ENCODE peak calls at places on chromosomes 3 and 15, in six cellular contexts. H is ovary, V is BJ, S is HFF-Myc, M is lower leg skin, E is uterus. F is an unnamed sample.

GRCh38 chr3:184567924-184568590 is 6.5 kb downstream of the EPHB3 start:
- DNase-seq in H (no peak), V (no peak), S (peak; percentile 22), M (no peak), E (no peak), F (no peak)

GRCh38 chr3:125186261-125186770 is 26.2 kb downstream of the SLC12A8 start:
- DNase-seq in H (peak; percentile 35), V (no peak), S (no peak), M (peak; percentile 21), E (peak; percentile 35), F (no peak)

GRCh38 chr3:156782921-156783320 is 43.2 kb upstream of the LEKR1 start:
- DNase-seq in H (no peak), V (no peak), S (no peak), M (no peak), E (no peak), F (no peak)

GRCh38 chr3:170485294-170485693 is 66.6 kb downstream of the CLDN11 start:
- DNase-seq in H (no peak), V (no peak), S (no peak), M (no peak), E (no peak), F (no peak)

GRCh38 chr3:125003369-125003853 is 52.4 kb downstream of the HEG1 start:
- DNase-seq in H (peak; percentile 70), V (no peak), S (no peak), M (no peak), E (peak; percentile 67), F (no peak)

GRCh38 chr3:141397996-141398395 is 29.7 kb downstream of the ZBTB38 start:
- DNase-seq in H (no peak), V (no peak), S (no peak), M (no peak), E (no peak), F (no peak)

GRCh38 chr3:29889230-29889629 is 608.4 kb downstream of the RBMS3 start:
- DNase-seq in H (no peak), V (no peak), S (no peak), M (no peak), E (no peak), F (no peak)

GRCh38 chr3:154829979-154830378 is 250.1 kb upstream of the MME start:
- DNase-seq in H (no peak), V (no peak), S (no peak), M (no peak), E (no peak), F (no peak)

GRCh38 chr15:63165166-63165859 is 8.0 kb upstream of the RPS27L start:
- DNase-seq in H (no peak), V (no peak), S (no peak), M (no peak), E (no peak), F (no peak)

GRCh38 chr15:63169796-63170195 is 12.5 kb upstream of the RPS27L start:
- DNase-seq in H (no peak), V (no peak), S (no peak), M (no peak), E (no peak), F (no peak)

GRCh38 chr15:63160638-63161037 is 3.4 kb upstream of the RPS27L start:
- DNase-seq in H (no peak), V (no peak), S (no peak), M (no peak), E (no peak), F (no peak)

GRCh38 chr15:63166219-63166618 is 8.9 kb upstream of the RPS27L start:
- DNase-seq in H (no peak), V (no peak), S (no peak), M (no peak), E (no peak), F (no peak)
- TF ChIP-seq CTCF in H (no peak), V (no peak), S (no peak), M (no peak), E (no peak), F (peak; percentile 39)

DNA sequence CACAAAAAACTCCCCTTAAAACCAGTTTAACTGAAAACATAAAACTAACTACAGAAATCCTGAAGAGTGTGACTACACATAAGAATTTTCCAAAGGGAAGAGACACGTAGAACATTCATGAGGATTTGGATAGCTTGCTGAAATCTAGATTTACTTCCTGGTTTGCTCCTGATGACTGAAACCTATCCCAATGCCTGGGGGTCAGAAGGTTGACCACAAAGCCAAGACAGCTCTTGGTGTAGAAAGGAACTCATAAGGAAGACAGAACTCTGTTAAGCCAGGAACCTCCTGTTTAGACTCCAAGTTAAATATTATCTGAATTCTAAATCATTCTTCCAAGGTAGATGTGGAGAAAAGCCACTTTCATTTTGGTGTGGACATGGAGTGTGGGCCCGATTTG is 92.8 kb downstream of the TFG start:
- DNase-seq in H (no peak), V (no peak), S (no peak), M (no peak), E (no peak), F (peak; percentile 94)
- H3K4me3 ChIP-seq in H (no peak overlapping the region), V (no peak overlapping the region), S (no peak overlapping the region), M (no peak overlapping the region), E (no peak overlapping the region), F (no peak overlapping the region)

GRCh38 chr3:126655887-126656286 is 963 bp upstream of the TXNRD3 start:
- DNase-seq in H (no peak), V (no peak), S (no peak), M (no peak), E (no peak), F (no peak)

GRCh38 chr3:126657901-126658300 is 3.0 kb upstream of the TXNRD3 start:
- DNase-seq in H (no peak), V (no peak), S (no peak), M (no peak), E (no peak), F (no peak)

GRCh38 chr3:126656376-126657134 is 1.6 kb upstream of the TXNRD3 start:
- DNase-seq in H (no peak), V (no peak), S (no peak), M (no peak), E (no peak), F (no peak)

GRCh38 chr3:126658584-126658983 is 3.7 kb upstream of the TXNRD3 start:
- DNase-seq in H (no peak), V (no peak), S (no peak), M (no peak), E (no peak), F (no peak)

DNA sequence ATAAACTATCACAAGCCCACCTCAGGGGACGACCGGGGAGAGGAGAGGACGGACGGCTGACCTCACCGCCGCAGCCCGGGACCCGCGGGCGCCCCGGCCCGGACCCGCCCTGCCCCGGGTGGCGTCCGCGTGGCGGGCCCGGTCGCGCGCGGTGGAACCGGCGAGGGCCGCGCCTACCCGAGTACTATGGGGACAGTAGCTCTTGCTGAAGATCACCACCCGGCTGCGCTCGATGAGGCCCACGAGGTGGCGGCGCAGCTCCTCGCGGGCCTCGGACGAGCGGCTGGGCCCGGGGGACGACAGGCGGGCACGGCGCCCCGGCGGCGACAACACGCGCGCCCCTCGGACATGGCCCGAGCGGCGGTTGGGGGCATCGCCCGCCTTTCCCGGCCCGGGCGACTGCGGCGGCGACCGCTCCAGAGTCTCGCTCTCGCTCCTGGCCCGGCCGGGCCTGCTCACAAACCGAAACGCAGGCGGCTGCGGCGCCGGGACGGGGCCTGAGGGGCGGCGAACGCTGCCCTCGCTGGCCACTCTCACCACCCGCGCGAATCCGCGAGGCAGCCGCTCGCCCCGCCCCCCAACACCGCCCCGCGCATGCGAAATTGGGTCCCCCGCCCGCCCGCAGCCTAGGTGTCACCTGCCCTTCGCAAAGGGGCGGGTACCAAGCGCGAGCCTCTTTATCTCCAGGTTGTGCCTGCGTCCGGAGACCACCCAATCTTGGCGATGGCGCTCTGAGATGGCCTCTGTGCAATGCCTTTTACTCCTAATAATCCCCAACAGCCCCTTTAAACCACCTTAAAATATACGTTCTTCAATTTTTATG is at the start of gene TXNRD3:
- DNase-seq in H (peak; percentile 85), V (no peak), S (no peak), M (peak; percentile 95), E (peak; percentile 81), F (no peak)
- TF ChIP-seq CTCF in H (no peak), V (no peak), S (no peak), M (no peak), E (peak; percentile 31), F (no peak)

GRCh38 chr3:11721114-11721440 is 77.4 kb upstream of the VGLL4 start:
- DNase-seq in H (no peak), V (no peak), S (no peak), M (peak; percentile 72), E (no peak), F (no peak)
- H3K4me3 ChIP-seq in H (peak overlapping the region; percentile 84), V (peak overlapping the region; percentile 87), S (peak overlapping the region; percentile 70), M (no peak overlapping the region), E (peak overlapping the region; percentile 79), F (peak overlapping the region; percentile 85)

DNA sequence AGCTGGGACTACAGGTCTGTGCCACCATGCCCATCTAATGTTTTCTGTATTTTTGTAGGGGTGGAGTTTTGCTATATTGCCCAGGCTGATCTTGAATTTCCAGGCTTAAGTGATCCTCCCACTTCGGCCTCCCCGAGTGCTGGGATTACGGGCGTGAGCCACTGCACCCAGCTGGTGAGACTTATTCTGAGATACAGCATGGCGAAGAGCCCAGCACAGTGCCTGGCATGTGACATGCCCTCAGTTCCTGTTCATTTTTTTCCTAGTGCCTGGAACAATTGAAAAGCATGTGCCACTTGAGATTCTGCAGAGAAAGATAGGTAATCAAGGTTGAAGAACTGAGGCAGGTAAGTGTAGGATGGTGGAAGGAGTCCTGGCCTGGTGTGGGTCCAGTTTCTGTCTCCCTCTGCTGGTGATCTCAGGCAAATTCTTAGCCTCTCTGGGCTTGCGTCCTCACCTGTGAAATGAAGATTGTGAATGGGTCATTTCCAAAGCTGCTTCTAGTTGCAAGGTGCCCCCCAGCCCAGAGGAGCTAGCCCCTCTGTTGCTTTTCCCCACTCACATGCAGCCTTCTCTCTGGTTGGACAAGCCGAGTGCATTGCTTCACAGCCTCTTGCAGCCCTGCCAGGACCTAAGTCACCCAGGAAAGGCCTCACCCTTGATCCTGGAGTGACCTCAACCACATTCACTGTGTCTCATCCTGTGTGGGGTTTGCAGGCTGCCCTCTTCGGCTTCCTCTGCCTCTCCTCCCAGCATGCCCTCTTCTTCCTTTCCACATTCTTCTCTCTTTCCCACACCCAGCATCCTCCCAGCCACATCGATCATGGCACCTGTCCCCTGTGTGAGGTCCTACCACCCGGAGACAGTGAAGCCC is 4.3 kb upstream of the RHCG start:
- DNase-seq in H (no peak), V (no peak), S (no peak), M (peak; percentile 82), E (no peak), F (no peak)
- TF ChIP-seq CTCF in H (no peak), V (peak; percentile 30), S (peak; percentile 45), M (no peak), E (no peak), F (peak; percentile 50)

GRCh38 chr3:119639494-119640350 is 20.7 kb downstream of the POPDC2 start:
- DNase-seq in H (no peak), V (no peak), S (no peak), M (no peak), E (no peak), F (no peak)
- H3K4me3 ChIP-seq in H (no peak overlapping the region), V (no peak overlapping the region), S (no peak overlapping the region), M (no peak overlapping the region), E (no peak overlapping the region), F (no peak overlapping the region)

DNA sequence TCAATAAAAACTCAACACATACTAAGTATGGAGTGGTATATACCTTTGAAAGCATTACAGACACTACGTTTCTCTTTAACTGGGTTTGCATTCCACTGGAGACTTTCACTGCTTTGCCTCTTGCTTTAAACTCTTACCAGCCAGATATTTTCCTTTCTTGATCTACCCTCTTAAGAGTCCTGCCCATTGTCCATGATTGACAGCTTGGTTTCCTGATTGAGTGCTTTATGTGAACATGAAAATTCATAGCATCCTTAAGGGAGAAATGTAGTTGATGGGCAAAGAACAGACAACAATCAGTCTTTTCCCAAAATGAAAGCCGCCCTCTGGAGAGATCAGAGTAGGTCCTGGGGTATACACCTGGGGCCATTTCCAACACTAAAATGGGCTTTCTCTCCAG is 78.6 kb downstream of the PTPRG start:
- DNase-seq in H (no peak), V (no peak), S (no peak), M (no peak), E (no peak), F (no peak)
- TF ChIP-seq CTCF in H (no peak), V (no peak), S (no peak), M (no peak), E (no peak), F (no peak)

F was measured in epithelial cell of proximal tubule.